ENCODE peak calls at places on chromosomes 6 and 20, in ten cellular contexts. V, A, G, U, X, S, M, W, T and C are unnamed samples.

GRCh38 chr6:32436995-32437836 is 2.5 kb upstream of the HLA-DRA start:
- DNase-seq in V (peak), S (no peak), T (no peak), X (no peak), M (no peak), A (no peak), U (no peak), G (no peak), W (no peak), C (no peak)

GRCh38 chr6:72626126-72626525 is 4.3 kb downstream of the KCNQ5 start:
- DNase-seq in A (no peak), X (no peak), W (no peak), V (no peak), G (no peak), S (no peak), T (no peak), M (no peak), U (no peak), C (no peak)

GRCh38 chr20:11799131-11799800 is 118.4 kb upstream of the BTBD3 start:
- DNase-seq in S (no peak), M (no peak), X (no peak), U (no peak), W (no peak), T (no peak), V (peak), A (no peak), G (no peak), C (peak)

GRCh38 chr6:63685453-63686379 is 50.1 kb downstream of the PHF3 start:
- DNase-seq in X (no peak), G (no peak), V (no peak), U (no peak), T (no peak), M (no peak), A (no peak), W (no peak), S (no peak), C (no peak)

GRCh38 chr6:74807701-74808100 is 398.2 kb downstream of the COL12A1 start:
- DNase-seq in X (no peak), M (no peak), V (no peak), S (no peak), U (no peak), W (no peak), G (no peak), A (no peak), T (no peak), C (no peak)

GRCh38 chr6:129875610-129876515 is 14.7 kb upstream of the TMEM244 start:
- DNase-seq in T (no peak), G (no peak), S (no peak), V (no peak), M (no peak), X (no peak), A (no peak), W (no peak), U (no peak), C (no peak)

GRCh38 chr6:16781348-16782169 is 20.3 kb upstream of the ATXN1 start:
- DNase-seq in S (no peak), A (no peak), M (no peak), U (no peak), G (no peak), T (no peak), V (peak), W (peak), X (peak), C (peak)

GRCh38 chr20:4216142-4216735 is 200.9 kb upstream of the RNF24 start:
- DNase-seq in A (no peak), G (no peak), S (no peak), M (no peak), U (peak), W (no peak), V (no peak), X (no peak), T (no peak), C (no peak)

DNA sequence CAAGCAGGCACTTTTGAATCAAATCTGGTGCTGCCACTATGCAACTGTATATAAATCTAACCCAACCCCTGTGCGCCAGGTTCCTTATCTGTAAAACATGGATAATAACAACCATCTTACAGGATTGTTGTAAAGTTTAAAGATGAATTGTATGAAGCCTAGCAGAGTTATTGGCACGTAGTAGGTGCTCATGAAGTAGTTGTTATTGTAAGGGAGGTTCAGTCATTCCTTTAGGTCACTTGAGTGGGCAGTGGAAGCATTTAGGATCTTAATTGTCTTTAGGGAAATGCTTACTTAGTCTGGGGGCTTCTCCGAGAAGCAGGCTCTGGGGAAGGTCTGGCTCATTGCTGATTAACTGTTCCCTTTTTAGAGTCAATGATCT is 29.8 kb upstream of the PKIG start:
- DNase-seq in U (no peak), G (no peak), X (no peak), T (no peak), M (no peak), V (no peak), S (no peak), W (no peak), A (no peak), C (no peak)
- H2AFZ ChIP-seq in U (no peak), G (no peak), X (no peak), T (no peak), M (no peak), V (no peak), S (no peak), W (no peak), A (no peak), C (no peak)

GRCh38 chr20:44762466-44763140 is 16.9 kb downstream of the KCNK15 start:
- DNase-seq in V (no peak), G (no peak), T (no peak), S (no peak), A (no peak), W (no peak), X (no peak), M (peak), U (no peak), C (no peak)
- H2AFZ ChIP-seq in V (no peak), G (no peak), T (no peak), S (no peak), A (no peak), W (no peak), X (no peak), M (no peak), U (no peak), C (no peak)

GRCh38 chr6:112429226-112429625 is 82.1 kb downstream of the RFPL4B start:
- DNase-seq in S (no peak), T (no peak), G (peak), V (no peak), A (no peak), M (peak), X (no peak), U (peak), W (peak), C (no peak)

GRCh38 chr6:112431803-112432202 is 84.7 kb downstream of the RFPL4B start:
- DNase-seq in G (no peak), U (no peak), S (no peak), T (no peak), M (no peak), V (no peak), A (no peak), X (no peak), W (no peak), C (no peak)

GRCh38 chr6:112433457-112433856 is 86.3 kb downstream of the RFPL4B start:
- DNase-seq in X (no peak), T (no peak), A (no peak), M (no peak), V (peak), S (no peak), U (no peak), W (no peak), G (no peak), C (no peak)

GRCh38 chr6:112434896-112435295 is 87.8 kb downstream of the RFPL4B start:
- DNase-seq in G (no peak), V (no peak), S (no peak), A (no peak), T (no peak), W (no peak), X (no peak), U (no peak), M (no peak), C (no peak)

GRCh38 chr6:112432853-112433252 is 85.7 kb downstream of the RFPL4B start:
- DNase-seq in M (no peak), X (no peak), U (no peak), V (no peak), G (no peak), S (no peak), A (no peak), T (no peak), W (no peak), C (no peak)
- H2AFZ ChIP-seq in M (no peak), X (no peak), U (no peak), V (no peak), G (peak), S (no peak), A (no peak), T (no peak), W (no peak), C (no peak)

GRCh38 chr6:26412954-26413353 is 10.9 kb downstream of the BTN3A1 start:
- DNase-seq in A (no peak), T (no peak), W (no peak), V (no peak), U (no peak), G (no peak), X (no peak), S (no peak), M (no peak), C (no peak)
- H2AFZ ChIP-seq in A (no peak), T (no peak), W (no peak), V (no peak), U (no peak), G (no peak), X (no peak), S (no peak), M (no peak), C (no peak)

DNA sequence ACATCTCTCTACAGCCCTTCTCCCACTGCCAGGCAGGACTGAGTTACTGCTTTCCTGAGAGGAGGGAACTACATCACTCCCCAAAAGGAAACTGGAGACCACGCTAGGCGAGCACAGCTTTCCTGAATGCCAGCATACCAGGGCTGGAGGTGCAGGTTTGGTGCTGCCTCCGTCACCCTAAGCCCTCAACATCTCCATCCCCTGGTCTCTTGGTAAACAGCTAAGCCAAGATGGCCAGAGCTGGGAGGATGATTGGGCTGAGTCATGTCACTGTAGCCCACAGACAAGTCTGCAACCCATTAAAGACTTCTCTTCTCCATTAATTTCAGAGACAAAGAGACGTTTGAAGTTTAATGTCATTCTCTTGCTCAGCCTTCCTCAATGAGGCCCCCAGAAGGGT is 194.3 kb downstream of the BMP7 start:
- DNase-seq in S (no peak), V (no peak), M (no peak), G (no peak), U (no peak), X (no peak), A (no peak), W (no peak), T (no peak), C (no peak)
- H2AFZ ChIP-seq in S (no peak), V (no peak), M (no peak), G (no peak), U (no peak), X (no peak), A (no peak), W (no peak), T (no peak), C (no peak)

GRCh38 chr6:90939906-90940305 is 353.0 kb upstream of the MAP3K7 start:
- DNase-seq in V (no peak), G (no peak), S (no peak), M (no peak), W (no peak), T (no peak), A (no peak), X (no peak), U (no peak), C (no peak)

GRCh38 chr6:90936286-90936685 is 349.4 kb upstream of the MAP3K7 start:
- DNase-seq in M (no peak), G (no peak), A (no peak), X (no peak), U (no peak), W (no peak), S (no peak), T (no peak), V (no peak), C (no peak)

GRCh38 chr6:90938116-90938515 is 351.2 kb upstream of the MAP3K7 start:
- DNase-seq in M (no peak), G (no peak), A (no peak), U (peak), W (peak), V (peak), X (no peak), S (no peak), T (no peak), C (peak)

GRCh38 chr6:90941885-90942284 is 355.0 kb upstream of the MAP3K7 start:
- DNase-seq in U (no peak), V (no peak), X (no peak), M (no peak), G (no peak), S (no peak), A (no peak), T (no peak), W (no peak), C (no peak)

GRCh38 chr6:90940812-90941481 is 354.1 kb upstream of the MAP3K7 start:
- DNase-seq in V (peak), T (peak), M (peak), S (peak), X (peak), A (no peak), G (peak), W (peak), U (peak), C (no peak)
- H2AFZ ChIP-seq in V (no peak), T (no peak), M (no peak), S (no peak), X (no peak), A (peak), G (peak), W (peak), U (peak), C (no peak)

GRCh38 chr20:14597206-14597715 is 259.8 kb upstream of the FLRT3 start:
- DNase-seq in T (no peak), G (no peak), V (no peak), W (no peak), U (no peak), M (no peak), S (no peak), X (no peak), A (no peak), C (no peak)
- H2AFZ ChIP-seq in T (no peak), G (no peak), V (no peak), W (no peak), U (no peak), M (no peak), S (no peak), X (no peak), A (no peak), C (no peak)

DNA sequence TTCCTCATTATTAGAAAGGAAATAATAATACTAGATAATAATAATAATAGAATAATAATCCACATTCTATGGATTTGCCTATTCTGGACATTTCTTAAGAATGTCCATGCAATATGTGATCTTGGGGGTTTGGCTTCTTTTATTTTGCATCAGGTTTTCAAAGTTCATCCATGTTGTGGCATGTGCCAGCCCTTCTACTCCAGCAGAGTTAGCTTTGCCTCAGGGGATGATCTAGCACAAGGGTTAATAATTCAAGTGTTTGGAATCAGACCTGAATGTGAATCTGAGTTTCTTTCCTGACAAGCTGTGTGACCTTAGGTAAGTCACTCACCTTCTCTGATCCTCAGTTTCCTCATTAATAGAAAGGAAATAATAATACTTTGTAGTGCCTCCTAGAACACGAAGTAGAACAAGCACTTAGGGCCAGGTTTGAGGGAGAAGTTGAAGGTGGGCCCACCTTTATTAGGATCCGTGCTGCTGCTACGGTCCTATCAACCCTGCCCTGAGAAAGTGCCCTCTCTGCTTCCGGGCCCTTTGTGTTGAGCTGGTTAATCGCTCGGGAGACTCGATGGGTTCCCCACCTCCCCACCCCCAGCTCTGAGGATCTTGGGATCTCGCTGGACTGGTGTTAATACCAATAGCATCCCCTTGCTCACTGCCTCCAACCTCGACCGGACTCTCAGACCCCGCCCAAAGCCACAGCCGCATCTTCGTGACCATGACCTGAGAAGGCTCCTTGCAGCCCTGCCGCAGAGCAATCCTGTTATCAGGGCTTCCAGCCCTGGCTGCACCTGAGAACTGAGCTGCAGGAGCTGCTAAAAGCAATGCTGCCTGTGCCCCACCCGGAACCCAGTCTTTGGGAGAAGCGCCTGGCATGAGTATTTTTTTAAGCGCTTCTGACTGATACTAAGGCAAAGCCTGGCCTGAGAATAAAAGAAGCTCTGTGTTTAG is 26.9 kb downstream of the RBM38 start:
- DNase-seq in T (no peak), W (no peak), S (no peak), M (no peak), A (no peak), G (no peak), U (no peak), X (peak), V (no peak), C (no peak)
- H2AFZ ChIP-seq in T (no peak), W (no peak), S (no peak), M (no peak), A (no peak), G (no peak), U (no peak), X (no peak), V (no peak), C (no peak)

GRCh38 chr6:34809914-34810882 is 18.3 kb downstream of the BLTP3A start:
- DNase-seq in V (peak), W (no peak), T (no peak), U (peak), A (no peak), S (no peak), G (no peak), X (no peak), M (no peak), C (peak)

GRCh38 chr6:34810936-34811632 is 19.2 kb downstream of the BLTP3A start:
- DNase-seq in U (peak), G (no peak), V (peak), X (no peak), A (no peak), W (peak), S (peak), T (peak), M (no peak), C (peak)

GRCh38 chr6:34817337-34817910 is 25.5 kb downstream of the BLTP3A start:
- DNase-seq in M (no peak), S (no peak), U (peak), V (no peak), W (no peak), G (no peak), X (no peak), T (no peak), A (no peak), C (no peak)

GRCh38 chr6:34816635-34817301 is 24.9 kb downstream of the BLTP3A start:
- DNase-seq in M (no peak), V (no peak), X (peak), S (no peak), W (no peak), A (no peak), G (no peak), U (no peak), T (no peak), C (no peak)

GRCh38 chr6:34813028-34813742 is 21.3 kb downstream of the BLTP3A start:
- DNase-seq in S (no peak), A (no peak), M (no peak), W (no peak), T (no peak), U (no peak), G (no peak), V (no peak), X (no peak), C (no peak)
- H2AFZ ChIP-seq in S (no peak), A (no peak), M (no peak), W (no peak), T (no peak), U (no peak), G (no peak), V (no peak), X (no peak), C (no peak)